ENCODE peak calls at places on chromosomes 13 and 19, in four cellular contexts. G is tibial nerve, L is left ventricle myocardium inferior, T is cardiac muscle cell. X is an unnamed sample. For H3K4me1 and H3K9me3, the result is how much of the 10 kb centered on the place peaks cover.

GRCh38 chr13:98020271-98020670 is 66.8 kb downstream of the IPO5 start:
- DNase-seq in T (no peak), G (no peak), L (no peak), X (no peak)

GRCh38 chr19:39870171-39870971 is 24.2 kb upstream of the FBL start:
- DNase-seq in T (peak), L (no peak), G (no peak), X (no peak)

GRCh38 chr19:17784201-17785008 is 10.5 kb upstream of the B3GNT3 start:
- DNase-seq in T (peak), L (peak), G (no peak), X (no peak)

GRCh38 chr13:73129023-73129422 is 70.2 kb downstream of the KLF5 start:
- DNase-seq in T (no peak), L (no peak), G (no peak), X (no peak)

GRCh38 chr19:368624-369020 is 24.0 kb upstream of the MIER2 start:
- DNase-seq in T (no peak), L (no peak), G (no peak), X (no peak)

GRCh38 chr13:107865643-107866006 is 349.7 kb downstream of the LIG4 start:
- DNase-seq in G (no peak), T (no peak), L (no peak), X (no peak)

GRCh38 chr19:16338470-16339360 is 14.1 kb downstream of the KLF2 start:
- DNase-seq in L (no peak), G (no peak), T (no peak), X (no peak)

GRCh38 chr19:41958367-41959055 is 610 bp downstream of the RABAC1 start:
- DNase-seq in T (peak), L (peak), G (peak), X (peak)

GRCh38 chr19:56765107-56765506 is 75.4 kb downstream of the PEG3 start:
- DNase-seq in T (no peak), L (peak), G (no peak), X (no peak)

GRCh38 chr19:571127-571974 is 1.0 kb upstream of the BSG start:
- DNase-seq in L (no peak), T (peak), G (no peak), X (no peak)

GRCh38 chr19:47444388-47444821 is 25.1 kb upstream of the MEIS3 start:
- DNase-seq in L (no peak), G (no peak), T (peak), X (no peak)

GRCh38 chr19:5261151-5261890 is 79.3 kb downstream of the PTPRS start:
- DNase-seq in T (no peak), G (no peak), L (no peak), X (no peak)

GRCh38 chr13:65236841-65237418 is 1993.2 kb downstream of the PCDH9 start:
- DNase-seq in L (no peak), T (no peak), G (no peak), X (no peak)

GRCh38 chr19:57903298-57904174 is 12.9 kb downstream of the ZNF417 start:
- DNase-seq in T (peak), G (no peak), L (no peak), X (no peak)

GRCh38 chr19:55246462-55247451 is 12.1 kb downstream of the PPP6R1 start:
- DNase-seq in G (no peak), T (no peak), L (no peak), X (no peak)

GRCh38 chr13:109301711-109302110 is 484.7 kb downstream of the IRS2 start:
- DNase-seq in T (no peak), G (no peak), L (no peak), X (no peak)

GRCh38 chr13:51380269-51380668 is 40.8 kb downstream of the SERPINE3 start:
- DNase-seq in T (no peak), L (no peak), G (no peak), X (no peak)

GRCh38 chr19:45514376-45515051 is 7.2 kb downstream of the VASP start:
- DNase-seq in T (no peak), G (no peak), L (no peak), X (no peak)

GRCh38 chr13:97205465-97205864 is 16.7 kb upstream of the MBNL2 start:
- DNase-seq in L (no peak), T (no peak), G (no peak), X (no peak)

GRCh38 chr19:49151339-49152217 is 3.6 kb downstream of the HRC start:
- DNase-seq in L (peak), G (no peak), T (peak), X (no peak)

GRCh38 chr19:20235156-20235555 is 68.1 kb downstream of the ZNF486 start:
- DNase-seq in L (no peak), G (no peak), T (no peak), X (no peak)

GRCh38 chr13:20873348-20873747 is 29.2 kb downstream of the XPO4 start:
- DNase-seq in T (no peak), L (no peak), G (no peak), X (no peak)

GRCh38 chr13:30907167-30907761 is 1.2 kb downstream of the MEDAG start:
- DNase-seq in T (no peak), G (no peak), L (no peak), X (no peak)

GRCh38 chr19:45526143-45526542 is 18.9 kb downstream of the VASP start:
- DNase-seq in L (peak), T (peak), G (no peak), X (no peak)

GRCh38 chr19:48006762-48007161 is 12.3 kb downstream of the ELSPBP1 start:
- DNase-seq in G (no peak), L (no peak), T (no peak), X (no peak)

GRCh38 chr19:17183858-17184271 is 31.3 kb upstream of the USE1 start:
- DNase-seq in L (no peak), T (no peak), G (no peak), X (no peak)

GRCh38 chr13:89554801-89555200 is 1792.7 kb upstream of the MIR17HG start:
- DNase-seq in G (no peak), T (no peak), L (no peak), X (no peak)

GRCh38 chr13:37070956-37071355 is 11.5 kb upstream of the SUPT20H start:
- DNase-seq in T (no peak), G (no peak), L (no peak), X (no peak)

GRCh38 chr13:20525144-20525600 is 485 bp downstream of the CRYL1 start:
- DNase-seq in L (peak), T (peak), G (no peak), X (no peak)

GRCh38 chr19:5445667-5446066 is 9.6 kb upstream of the ZNRF4 start:
- DNase-seq in L (no peak), T (no peak), G (no peak), X (no peak)

GRCh38 chr13:28582225-28582891 is 76.6 kb upstream of the POMP start:
- DNase-seq in T (peak), L (no peak), G (no peak), X (no peak)

GRCh38 chr13:95275322-95276118 is 25.7 kb downstream of the ABCC4 start:
- DNase-seq in T (no peak), L (no peak), G (no peak), X (no peak)

GRCh38 chr19:10501971-10502523 is 1.1 kb downstream of the KEAP1 start:
- DNase-seq in G (peak), L (peak), T (peak), X (no peak)

GRCh38 chr19:10114651-10115391 is 3.3 kb downstream of the P2RY11 start:
- DNase-seq in L (no peak), G (no peak), T (no peak), X (no peak)

GRCh38 chr13:44188257-44188656 is 185.4 kb upstream of the SERP2 start:
- DNase-seq in G (no peak), T (no peak), L (no peak), X (no peak)

GRCh38 chr19:2231621-2232221 is 4.4 kb downstream of the PLEKHJ1 start:
- DNase-seq in G (no peak), L (no peak), T (no peak), X (no peak)
- H3K4me1 ChIP-seq in G (under half), L (under half), T (under half), X (under half)

GRCh38 chr13:111558700-111559088 is 238.3 kb downstream of the TEX29 start:
- DNase-seq in T (no peak), L (no peak), G (no peak), X (no peak)

GRCh38 chr13:111557921-111558699 is 237.7 kb downstream of the TEX29 start:
- DNase-seq in T (no peak), L (no peak), G (no peak), X (no peak)

GRCh38 chr13:111564657-111565056 is 244.2 kb downstream of the TEX29 start:
- DNase-seq in T (no peak), G (no peak), L (no peak), X (no peak)

GRCh38 chr13:111559612-111560423 is 239.4 kb downstream of the TEX29 start:
- DNase-seq in L (no peak), T (no peak), G (no peak), X (no peak)

GRCh38 chr13:111561091-111561778 is 240.8 kb downstream of the TEX29 start:
- DNase-seq in G (no peak), T (no peak), L (no peak), X (no peak)
- H3K9me3 ChIP-seq in G (under half), T (under half), L (under half), X (under half)

GRCh38 chr19:32166238-32166637 is 179.2 kb upstream of the ZNF507 start:
- DNase-seq in T (no peak), L (no peak), G (no peak), X (no peak)
- H3K4me1 ChIP-seq in T (under half), L (under half), G (under half), X (under half)

GRCh38 chr19:51993422-51993821 is 6.8 kb upstream of the ZNF350 start:
- DNase-seq in G (no peak), T (no peak), L (no peak), X (no peak)

GRCh38 chr19:51994048-51994644 is 7.5 kb upstream of the ZNF350 start:
- DNase-seq in T (no peak), G (no peak), L (no peak), X (no peak)
- H3K9me3 ChIP-seq in T (under half), G (half or more), L (half or more), X (half or more)

GRCh38 chr13:78383899-78384298 is 219.5 kb downstream of the POU4F1 start:
- DNase-seq in L (no peak), G (no peak), T (no peak), X (no peak)
- H3K4me1 ChIP-seq in L (under half), G (under half), T (under half), X (under half)